ENCODE peak calls at places on chromosomes 2 and 18, in six cellular contexts. S is OCI-LY7, X is A549, G is mesendoderm, U is IMR-90, H is HCT116. C is an unnamed sample.

GRCh38 chr18:63924551-63924950 is 16.8 kb downstream of the SERPINB10 start:
- DNase-seq in S (no peak), X (no peak), G (no peak), U (peak), H (no peak), C (no peak)

GRCh38 chr2:152445791-152446201 is 110.8 kb downstream of the FMNL2 start:
- DNase-seq in S (no peak), X (peak), G (no peak), U (peak), H (no peak), C (no peak)

GRCh38 chr2:18829976-18830375 is 240.6 kb upstream of the NT5C1B start:
- DNase-seq in S (no peak), X (no peak), G (no peak), U (no peak), H (no peak), C (no peak)

GRCh38 chr2:201798252-201798918 is 8.0 kb upstream of the CDK15 start:
- DNase-seq in S (no peak), X (no peak), G (no peak), U (peak), H (no peak), C (no peak)

GRCh38 chr2:68336192-68336591 is 16.4 kb upstream of the CNRIP1 start:
- DNase-seq in S (no peak), X (no peak), G (no peak), U (peak), H (peak), C (no peak)

GRCh38 chr2:24721470-24721869 is 71.7 kb downstream of the PTRHD1 start:
- DNase-seq in S (no peak), X (no peak), G (no peak), U (peak), H (no peak), C (no peak)

GRCh38 chr18:46469186-46469915 is 187.7 kb downstream of the LOXHD1 start:
- DNase-seq in S (no peak), X (no peak), G (peak), U (no peak), H (no peak), C (no peak)

GRCh38 chr18:5630766-5631413 is 87.1 kb upstream of the EPB41L3 start:
- DNase-seq in S (no peak), X (no peak), G (no peak), U (no peak), H (no peak), C (no peak)

GRCh38 chr2:155389224-155389623 is 690.7 kb downstream of the KCNJ3 start:
- DNase-seq in S (no peak), X (no peak), G (peak), U (no peak), H (no peak), C (no peak)

GRCh38 chr2:9145109-9145751 is 61.4 kb upstream of the ASAP2 start:
- DNase-seq in S (no peak), X (no peak), G (no peak), U (peak), H (no peak), C (no peak)

GRCh38 chr2:241150660-241151530 is 628 bp downstream of the PPP1R7 start:
- DNase-seq in S (peak), X (no peak), G (no peak), U (peak), H (no peak), C (no peak)

GRCh38 chr18:48913201-48913600 is 37.6 kb downstream of the SMAD7 start:
- DNase-seq in S (peak), X (no peak), G (no peak), U (no peak), H (no peak), C (no peak)

GRCh38 chr2:127082974-127083373 is 24.0 kb downstream of the BIN1 start:
- DNase-seq in S (no peak), X (no peak), G (no peak), U (peak), H (no peak), C (no peak)

GRCh38 chr2:16613475-16613874 is 52.2 kb downstream of the CYRIA start:
- DNase-seq in S (peak), X (peak), G (peak), U (no peak), H (no peak), C (no peak)

GRCh38 chr18:26386421-26386820 is 160.2 kb downstream of the TAF4B start:
- DNase-seq in S (no peak), X (no peak), G (no peak), U (no peak), H (no peak), C (no peak)

GRCh38 chr2:134782107-134782506 is 56.3 kb upstream of the ACMSD start:
- DNase-seq in S (no peak), X (no peak), G (no peak), U (no peak), H (no peak), C (no peak)

GRCh38 chr2:196449083-196449482 is 190.4 kb upstream of the CCDC150 start:
- DNase-seq in S (no peak), X (no peak), G (no peak), U (no peak), H (no peak), C (no peak)

GRCh38 chr2:187390891-187391290 is 57.2 kb downstream of the CALCRL start:
- DNase-seq in S (no peak), X (peak), G (no peak), U (peak), H (peak), C (no peak)

GRCh38 chr2:191180712-191181111 is 29.9 kb upstream of the STAT4 start:
- DNase-seq in S (no peak), X (no peak), G (no peak), U (peak), H (no peak), C (no peak)

GRCh38 chr18:74806700-74807416 is 209.2 kb downstream of the ZNF407 start:
- DNase-seq in S (peak), X (peak), G (peak), U (peak), H (peak), C (no peak)

GRCh38 chr18:26549486-26550435 is 1.4 kb upstream of the KCTD1 start:
- DNase-seq in S (peak), X (peak), G (peak), U (peak), H (peak), C (peak)

GRCh38 chr2:20538308-20539132 is 91.6 kb downstream of the RHOB start:
- DNase-seq in S (no peak), X (no peak), G (no peak), U (no peak), H (no peak), C (no peak)

GRCh38 chr2:203341741-203342310 is 13.6 kb downstream of the ABI2 start:
- DNase-seq in S (no peak), X (no peak), G (no peak), U (peak), H (no peak), C (no peak)

GRCh38 chr2:64730551-64731305 is 77.0 kb upstream of the SERTAD2 start:
- DNase-seq in S (peak), X (no peak), G (peak), U (peak), H (no peak), C (peak)

GRCh38 chr2:86102157-86102556 is 3.5 kb downstream of the POLR1A start:
- DNase-seq in S (no peak), X (no peak), G (no peak), U (no peak), H (no peak), C (no peak)

GRCh38 chr2:85716346-85716880 is 22.3 kb downstream of the GNLY start:
- DNase-seq in S (no peak), X (no peak), G (no peak), U (no peak), H (no peak), C (no peak)

GRCh38 chr2:105576440-105577241 is 168.1 kb upstream of the NCK2 start:
- DNase-seq in S (peak), X (peak), G (peak), U (peak), H (peak), C (no peak)

GRCh38 chr2:218217366-218218309 is 649 bp downstream of the ARPC2 start:
- DNase-seq in S (peak), X (peak), G (peak), U (peak), H (no peak), C (peak)

GRCh38 chr18:68177807-68178702 is 536.9 kb downstream of the TMX3 start:
- DNase-seq in S (no peak), X (no peak), G (no peak), U (peak), H (no peak), C (no peak)

GRCh38 chr2:143545643-143546275 is 416.5 kb downstream of the ARHGAP15 start:
- DNase-seq in S (no peak), X (no peak), G (no peak), U (peak), H (no peak), C (no peak)

GRCh38 chr2:10541081-10541480 is 93.0 kb upstream of the ODC1 start:
- DNase-seq in S (no peak), X (no peak), G (no peak), U (no peak), H (no peak), C (no peak)

GRCh38 chr18:60198063-60198462 is 174.5 kb downstream of the MC4R start:
- DNase-seq in S (no peak), X (no peak), G (no peak), U (peak), H (no peak), C (peak)

GRCh38 chr18:21799706-21800105 is 59.1 kb downstream of the MIB1 start:
- DNase-seq in S (no peak), X (no peak), G (no peak), U (no peak), H (no peak), C (no peak)

GRCh38 chr2:11024010-11024615 is 112.4 kb downstream of the KCNF1 start:
- DNase-seq in S (no peak), X (no peak), G (no peak), U (no peak), H (no peak), C (no peak)

GRCh38 chr18:37393945-37394609 is 171.5 kb downstream of the CELF4 start:
- DNase-seq in S (no peak), X (peak), G (peak), U (peak), H (no peak), C (no peak)

GRCh38 chr2:51085679-51086078 is 53.7 kb upstream of the NRXN1 start:
- DNase-seq in S (no peak), X (no peak), G (peak), U (no peak), H (no peak), C (no peak)

GRCh38 chr18:61718944-61719343 is 173.9 kb downstream of the RNF152 start:
- DNase-seq in S (no peak), X (no peak), G (no peak), U (no peak), H (no peak), C (no peak)

GRCh38 chr2:148877403-148877740 is 2.3 kb downstream of the KIF5C start:
- DNase-seq in S (no peak), X (no peak), G (no peak), U (no peak), H (no peak), C (no peak)
- H3K4me3 ChIP-seq in S (no peak), X (no peak), G (no peak), U (no peak), H (no peak), C (no peak)

DNA sequence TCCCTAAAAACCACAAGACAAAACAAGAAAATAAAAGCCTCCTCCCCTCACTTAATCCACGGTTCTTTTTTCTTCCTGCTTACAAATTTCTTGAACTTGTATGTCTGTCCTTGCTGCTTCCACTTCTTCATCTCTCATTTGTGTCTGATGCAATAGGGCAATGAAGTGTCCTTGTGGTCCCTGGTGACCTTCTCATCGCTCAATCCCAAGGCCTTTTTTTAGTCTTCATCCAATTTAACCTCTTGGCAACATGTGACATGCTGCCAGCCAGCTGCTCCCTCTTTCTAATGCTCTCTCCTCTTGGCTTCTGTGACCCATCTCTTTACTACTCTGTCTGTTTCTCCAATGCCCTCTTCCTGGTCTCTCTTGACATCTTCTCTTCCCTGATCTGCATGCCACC is 87.6 kb downstream of the SEMA4F start:
- DNase-seq in S (no peak), X (no peak), G (no peak), U (no peak), H (no peak), C (no peak)
- H3K4me2 ChIP-seq in S (no peak), X (peak), G (no peak), U (no peak), H (peak), C (no peak)

DNA sequence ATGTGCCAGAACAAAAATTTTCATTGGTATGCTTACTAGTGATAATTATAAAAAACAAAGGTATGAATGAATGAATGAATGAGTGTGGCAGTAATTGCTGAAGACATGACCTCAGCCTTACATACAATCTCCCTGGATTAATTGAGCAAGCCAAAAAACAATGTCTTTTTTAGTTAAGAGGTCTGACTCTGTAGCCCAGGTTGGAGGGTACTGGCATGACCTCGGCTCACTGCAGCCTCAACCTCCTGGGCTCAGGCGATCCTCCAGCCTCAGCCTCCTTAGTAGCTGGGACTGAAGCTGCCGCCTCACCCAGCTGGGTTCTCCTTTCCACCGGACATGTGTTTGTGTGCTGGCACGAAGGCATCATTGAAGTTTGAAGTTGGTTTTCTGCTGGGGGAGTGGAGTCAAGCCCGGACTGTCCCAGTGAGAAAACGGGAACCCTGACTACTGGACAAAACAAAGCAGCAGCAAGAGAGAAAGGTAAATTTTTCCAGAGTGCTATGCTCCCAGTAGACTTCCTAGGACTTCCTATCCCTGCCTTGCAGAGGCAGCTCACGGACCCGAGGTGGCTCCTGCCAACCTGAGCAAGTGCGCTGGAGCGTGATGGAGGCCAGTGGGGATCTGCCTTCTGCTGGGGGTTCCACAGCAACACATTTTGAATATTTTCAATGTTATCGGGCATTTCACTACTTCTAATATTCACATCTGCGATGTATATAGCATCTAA is 6.4 kb upstream of the IMP4 start:
- DNase-seq in S (no peak), X (no peak), G (no peak), U (no peak), H (no peak), C (no peak)
- H3K4me3 ChIP-seq in S (no peak), X (peak), G (no peak), U (no peak), H (no peak), C (no peak)

GRCh38 chr2:111068435-111069058 is 52.2 kb upstream of the BCL2L11 start:
- DNase-seq in S (no peak), X (no peak), G (peak), U (no peak), H (peak), C (no peak)

GRCh38 chr2:111071480-111072143 is 49.1 kb upstream of the BCL2L11 start:
- DNase-seq in S (no peak), X (peak), G (no peak), U (peak), H (no peak), C (no peak)

GRCh38 chr2:111069722-111070121 is 51.0 kb upstream of the BCL2L11 start:
- DNase-seq in S (no peak), X (no peak), G (peak), U (no peak), H (no peak), C (no peak)

DNA sequence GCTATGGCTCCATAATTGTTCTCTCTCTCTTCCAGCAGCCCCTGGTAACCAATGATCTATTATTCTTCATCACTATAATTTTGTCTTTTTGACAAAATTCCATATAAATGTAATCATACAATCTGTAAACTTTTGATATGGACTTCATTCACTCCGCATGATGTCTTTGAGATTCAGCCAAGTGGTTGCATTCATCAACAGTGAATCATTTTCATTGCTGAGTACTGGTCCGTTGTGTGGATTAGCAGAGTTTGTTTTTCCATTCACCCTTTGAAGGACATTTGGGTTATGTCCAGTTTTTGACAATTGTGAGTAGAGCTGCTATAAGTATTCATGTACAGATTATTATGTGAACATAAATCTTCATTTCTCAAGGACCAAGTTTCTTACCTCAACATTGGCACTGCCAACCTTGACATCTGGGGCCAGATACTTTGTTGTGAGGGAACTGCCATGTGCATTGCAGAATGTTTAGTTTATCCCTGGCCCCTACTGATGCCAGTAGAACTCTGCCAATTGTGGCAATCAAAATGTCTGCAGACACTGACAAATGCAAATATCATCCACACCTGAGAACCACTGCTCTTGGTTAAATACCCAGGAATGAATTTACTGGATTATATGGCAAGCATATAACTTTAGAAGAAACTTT is 48.4 kb upstream of the BCL2L11 start:
- DNase-seq in S (no peak), X (no peak), G (no peak), U (peak), H (no peak), C (no peak)
- H3K4me2 ChIP-seq in S (peak), X (peak), G (no peak), U (no peak), H (peak), C (no peak)